ENCODE peak calls at places on chromosomes 7 and 10, in five cellular contexts. One of them, this sample, is unnamed. For H3K9me3, the result is how much of the 10 kb centered on the place peaks cover.

GRCh38 chr10:127618797-127619196 is 69.7 kb downstream of the NPS start:
- DNase-seq in OCI-LY7: no peak
- DNase-seq in CD8-positive, alpha-beta T cell: no peak
- DNase-seq in mucosa of descending colon: no peak
- DNase-seq in A549: no peak
- DNase-seq in this sample: no peak

GRCh38 chr7:36880108-36880507 is 155.8 kb upstream of the AOAH start:
- DNase-seq in OCI-LY7: no peak
- DNase-seq in CD8-positive, alpha-beta T cell: no peak
- DNase-seq in mucosa of descending colon: no peak
- DNase-seq in A549: no peak
- DNase-seq in this sample: no peak

GRCh38 chr7:19268737-19269136 is 123.5 kb upstream of the FERD3L start:
- DNase-seq in OCI-LY7: no peak
- DNase-seq in CD8-positive, alpha-beta T cell: no peak
- DNase-seq in mucosa of descending colon: no peak
- DNase-seq in A549: no peak
- DNase-seq in this sample: no peak

GRCh38 chr7:1275685-1276424 is 43.2 kb downstream of the UNCX start:
- DNase-seq in OCI-LY7: no peak
- DNase-seq in CD8-positive, alpha-beta T cell: no peak
- DNase-seq in mucosa of descending colon: no peak
- DNase-seq in A549: no peak
- DNase-seq in this sample: no peak

GRCh38 chr7:24378871-24379608 is 95.0 kb downstream of the NPY start:
- DNase-seq in OCI-LY7: no peak
- DNase-seq in CD8-positive, alpha-beta T cell: no peak
- DNase-seq in mucosa of descending colon: no peak
- DNase-seq in A549: peak
- DNase-seq in this sample: no peak

GRCh38 chr10:29648114-29648982 is 13.6 kb upstream of the SVIL start:
- DNase-seq in OCI-LY7: no peak
- DNase-seq in CD8-positive, alpha-beta T cell: peak
- DNase-seq in mucosa of descending colon: peak
- DNase-seq in A549: no peak
- DNase-seq in this sample: no peak

GRCh38 chr10:94066411-94066810 is 72.7 kb downstream of the PLCE1 start:
- DNase-seq in OCI-LY7: no peak
- DNase-seq in CD8-positive, alpha-beta T cell: no peak
- DNase-seq in mucosa of descending colon: peak
- DNase-seq in A549: peak
- DNase-seq in this sample: no peak

GRCh38 chr7:19117081-19117869 is at the start of gene TWIST1:
- DNase-seq in OCI-LY7: no peak
- DNase-seq in CD8-positive, alpha-beta T cell: no peak
- DNase-seq in mucosa of descending colon: no peak
- DNase-seq in A549: peak
- DNase-seq in this sample: no peak

GRCh38 chr10:74388801-74389200 is 237.8 kb downstream of the ADK start:
- DNase-seq in OCI-LY7: no peak
- DNase-seq in CD8-positive, alpha-beta T cell: no peak
- DNase-seq in mucosa of descending colon: no peak
- DNase-seq in A549: no peak
- DNase-seq in this sample: no peak

GRCh38 chr10:129104266-129105045 is 362.6 kb upstream of the MGMT start:
- DNase-seq in OCI-LY7: no peak
- DNase-seq in CD8-positive, alpha-beta T cell: no peak
- DNase-seq in mucosa of descending colon: no peak
- DNase-seq in A549: no peak
- DNase-seq in this sample: no peak

GRCh38 chr7:154996756-154997155 is 6.2 kb downstream of the PAXIP1 start:
- DNase-seq in OCI-LY7: no peak
- DNase-seq in CD8-positive, alpha-beta T cell: no peak
- DNase-seq in mucosa of descending colon: no peak
- DNase-seq in A549: no peak
- DNase-seq in this sample: no peak

GRCh38 chr10:132461683-132462231 is 64.8 kb downstream of the PWWP2B start:
- DNase-seq in OCI-LY7: no peak
- DNase-seq in CD8-positive, alpha-beta T cell: no peak
- DNase-seq in mucosa of descending colon: peak
- DNase-seq in A549: no peak
- DNase-seq in this sample: no peak

GRCh38 chr7:34747842-34748241 is 89.8 kb downstream of the NPSR1 start:
- DNase-seq in OCI-LY7: no peak
- DNase-seq in CD8-positive, alpha-beta T cell: no peak
- DNase-seq in mucosa of descending colon: peak
- DNase-seq in A549: no peak
- DNase-seq in this sample: no peak

GRCh38 chr10:110363572-110364411 is 59.1 kb upstream of the SMNDC1 start:
- DNase-seq in OCI-LY7: no peak
- DNase-seq in CD8-positive, alpha-beta T cell: no peak
- DNase-seq in mucosa of descending colon: peak
- DNase-seq in A549: no peak
- DNase-seq in this sample: no peak

GRCh38 chr7:2968616-2969397 is 74.9 kb downstream of the CARD11 start:
- DNase-seq in OCI-LY7: no peak
- DNase-seq in CD8-positive, alpha-beta T cell: peak
- DNase-seq in mucosa of descending colon: no peak
- DNase-seq in A549: no peak
- DNase-seq in this sample: no peak

GRCh38 chr10:88592425-88592824 is 5.9 kb downstream of the LIPJ start:
- DNase-seq in OCI-LY7: no peak
- DNase-seq in CD8-positive, alpha-beta T cell: no peak
- DNase-seq in mucosa of descending colon: no peak
- DNase-seq in A549: peak
- DNase-seq in this sample: no peak

GRCh38 chr10:15209827-15210509 is 41.5 kb upstream of the NMT2 start:
- DNase-seq in OCI-LY7: peak
- DNase-seq in CD8-positive, alpha-beta T cell: peak
- DNase-seq in mucosa of descending colon: peak
- DNase-seq in A549: peak
- DNase-seq in this sample: peak

GRCh38 chr7:14457567-14458453 is 444.7 kb downstream of the DGKB start:
- DNase-seq in OCI-LY7: peak
- DNase-seq in CD8-positive, alpha-beta T cell: no peak
- DNase-seq in mucosa of descending colon: peak
- DNase-seq in A549: peak
- DNase-seq in this sample: no peak

GRCh38 chr7:95794917-95795515 is 22.7 kb downstream of the DYNC1I1 start:
- DNase-seq in OCI-LY7: peak
- DNase-seq in CD8-positive, alpha-beta T cell: no peak
- DNase-seq in mucosa of descending colon: peak
- DNase-seq in A549: peak
- DNase-seq in this sample: no peak

GRCh38 chr7:32119790-32120196 is 49.6 kb upstream of the PDE1C start:
- DNase-seq in OCI-LY7: no peak
- DNase-seq in CD8-positive, alpha-beta T cell: no peak
- DNase-seq in mucosa of descending colon: no peak
- DNase-seq in A549: no peak
- DNase-seq in this sample: no peak

GRCh38 chr10:110641256-110641655 is 2.9 kb upstream of the RBM20 start:
- DNase-seq in OCI-LY7: peak
- DNase-seq in CD8-positive, alpha-beta T cell: no peak
- DNase-seq in mucosa of descending colon: no peak
- DNase-seq in A549: peak
- DNase-seq in this sample: no peak

GRCh38 chr7:40922316-40922670 is 780.6 kb downstream of the INHBA start:
- DNase-seq in OCI-LY7: no peak
- DNase-seq in CD8-positive, alpha-beta T cell: no peak
- DNase-seq in mucosa of descending colon: no peak
- DNase-seq in A549: no peak
- DNase-seq in this sample: no peak

GRCh38 chr10:130246113-130246512 is 109.9 kb downstream of the GLRX3 start:
- DNase-seq in OCI-LY7: no peak
- DNase-seq in CD8-positive, alpha-beta T cell: no peak
- DNase-seq in mucosa of descending colon: no peak
- DNase-seq in A549: no peak
- DNase-seq in this sample: no peak

GRCh38 chr10:72784551-72785421 is 92.8 kb downstream of the MCU start:
- DNase-seq in OCI-LY7: no peak
- DNase-seq in CD8-positive, alpha-beta T cell: no peak
- DNase-seq in mucosa of descending colon: peak
- DNase-seq in A549: peak
- DNase-seq in this sample: no peak

GRCh38 chr10:14114791-14115190 is 215.9 kb downstream of the FRMD4A start:
- DNase-seq in OCI-LY7: no peak
- DNase-seq in CD8-positive, alpha-beta T cell: no peak
- DNase-seq in mucosa of descending colon: no peak
- DNase-seq in A549: no peak
- DNase-seq in this sample: no peak

GRCh38 chr7:27576360-27576944 is 86.2 kb downstream of the HIBADH start:
- DNase-seq in OCI-LY7: peak
- DNase-seq in CD8-positive, alpha-beta T cell: no peak
- DNase-seq in mucosa of descending colon: peak
- DNase-seq in A549: peak
- DNase-seq in this sample: no peak

GRCh38 chr7:44565795-44566559 is 7.7 kb downstream of the DDX56 start:
- DNase-seq in OCI-LY7: no peak
- DNase-seq in CD8-positive, alpha-beta T cell: no peak
- DNase-seq in mucosa of descending colon: no peak
- DNase-seq in A549: no peak
- DNase-seq in this sample: no peak

GRCh38 chr10:73480158-73480557 is 15.7 kb downstream of the PPP3CB start:
- DNase-seq in OCI-LY7: no peak
- DNase-seq in CD8-positive, alpha-beta T cell: no peak
- DNase-seq in mucosa of descending colon: no peak
- DNase-seq in A549: no peak
- DNase-seq in this sample: no peak

GRCh38 chr10:112004075-112004474 is 179.5 kb downstream of the GPAM start:
- DNase-seq in OCI-LY7: no peak
- DNase-seq in CD8-positive, alpha-beta T cell: no peak
- DNase-seq in mucosa of descending colon: no peak
- DNase-seq in A549: no peak
- DNase-seq in this sample: no peak

GRCh38 chr7:106568680-106569499 is 92.1 kb downstream of the CCDC71L start:
- DNase-seq in OCI-LY7: peak
- DNase-seq in CD8-positive, alpha-beta T cell: no peak
- DNase-seq in mucosa of descending colon: no peak
- DNase-seq in A549: peak
- DNase-seq in this sample: no peak

GRCh38 chr10:113073549-113074189 is 123.6 kb downstream of the TCF7L2 start:
- DNase-seq in OCI-LY7: no peak
- DNase-seq in CD8-positive, alpha-beta T cell: no peak
- DNase-seq in mucosa of descending colon: peak
- DNase-seq in A549: peak
- DNase-seq in this sample: no peak

GRCh38 chr10:47336387-47337134 is 11.6 kb upstream of the RBP3 start:
- DNase-seq in OCI-LY7: no peak
- DNase-seq in CD8-positive, alpha-beta T cell: no peak
- DNase-seq in mucosa of descending colon: no peak
- DNase-seq in A549: no peak
- DNase-seq in this sample: no peak

GRCh38 chr7:42617781-42618457 is 294.0 kb downstream of the C7orf25 start:
- DNase-seq in OCI-LY7: no peak
- DNase-seq in CD8-positive, alpha-beta T cell: no peak
- DNase-seq in mucosa of descending colon: no peak
- DNase-seq in A549: no peak
- DNase-seq in this sample: no peak

GRCh38 chr7:38102486-38102885 is 75.6 kb upstream of the STARD3NL start:
- DNase-seq in OCI-LY7: no peak
- DNase-seq in CD8-positive, alpha-beta T cell: no peak
- DNase-seq in mucosa of descending colon: no peak
- DNase-seq in A549: no peak
- DNase-seq in this sample: no peak

GRCh38 chr7:133134810-133135209 is 52.9 kb upstream of the CHCHD3 start:
- DNase-seq in OCI-LY7: no peak
- DNase-seq in CD8-positive, alpha-beta T cell: no peak
- DNase-seq in mucosa of descending colon: no peak
- DNase-seq in A549: no peak
- DNase-seq in this sample: no peak
- H3K9me3 ChIP-seq in OCI-LY7: under half
- H3K9me3 ChIP-seq in CD8-positive, alpha-beta T cell: under half
- H3K9me3 ChIP-seq in mucosa of descending colon: under half
- H3K9me3 ChIP-seq in A549: under half
- H3K9me3 ChIP-seq in this sample: under half

GRCh38 chr10:38118072-38118807 is 24.1 kb downstream of the ZNF37A start:
- DNase-seq in OCI-LY7: no peak
- DNase-seq in CD8-positive, alpha-beta T cell: no peak
- DNase-seq in mucosa of descending colon: no peak
- DNase-seq in A549: peak
- DNase-seq in this sample: no peak
- H3K9me3 ChIP-seq in OCI-LY7: under half
- H3K9me3 ChIP-seq in CD8-positive, alpha-beta T cell: half or more
- H3K9me3 ChIP-seq in mucosa of descending colon: half or more
- H3K9me3 ChIP-seq in A549: half or more
- H3K9me3 ChIP-seq in this sample: half or more

DNA sequence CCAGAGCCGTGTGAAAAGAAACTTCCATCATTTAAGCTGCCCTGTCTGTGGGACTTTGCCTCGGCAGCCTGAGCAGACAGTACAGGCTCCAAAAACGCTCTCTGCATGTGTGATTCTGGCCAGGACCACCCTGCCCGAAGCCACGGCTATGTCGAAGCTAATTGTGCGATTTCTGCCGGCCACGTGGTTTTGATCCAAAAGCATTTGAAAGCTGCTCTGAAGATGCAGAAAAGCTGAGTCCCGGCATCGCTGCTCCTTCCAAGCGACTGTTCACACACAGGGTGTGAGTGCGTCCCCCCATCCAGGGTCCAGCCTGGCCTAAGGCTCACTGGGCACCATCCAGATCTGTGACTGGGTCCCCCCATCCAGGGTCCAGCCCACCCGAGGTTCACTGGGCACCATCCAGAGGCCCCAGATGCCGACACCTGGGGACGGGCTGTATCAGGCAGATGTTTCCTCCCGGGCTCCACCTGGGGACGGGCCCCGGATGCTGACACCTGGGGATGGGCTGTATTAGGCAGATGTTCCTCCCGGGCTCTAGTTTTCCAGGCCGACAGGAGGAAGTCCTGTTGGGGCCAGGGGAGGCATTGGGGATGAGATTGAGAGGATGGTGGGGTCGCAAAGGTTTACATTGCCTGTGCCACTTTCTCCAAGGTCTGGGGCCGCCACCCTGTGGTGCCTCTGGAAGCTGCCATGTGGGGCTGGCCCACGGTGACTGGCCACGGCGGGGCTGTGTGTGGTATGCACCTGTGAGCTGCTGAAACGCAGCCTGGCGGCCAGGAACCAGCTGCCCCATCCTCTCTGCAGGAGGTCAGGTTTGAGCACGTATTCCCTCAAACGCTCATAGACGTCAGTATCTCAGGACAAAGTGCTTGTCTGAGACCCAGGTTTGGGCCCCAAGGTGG is 527.4 kb downstream of the DNAJB6 start:
- DNase-seq in OCI-LY7: no peak
- DNase-seq in CD8-positive, alpha-beta T cell: no peak
- DNase-seq in mucosa of descending colon: no peak
- DNase-seq in A549: no peak
- DNase-seq in this sample: no peak
- H3K9me3 ChIP-seq in OCI-LY7: under half
- H3K9me3 ChIP-seq in CD8-positive, alpha-beta T cell: under half
- H3K9me3 ChIP-seq in mucosa of descending colon: under half
- H3K9me3 ChIP-seq in A549: under half
- H3K9me3 ChIP-seq in this sample: under half

DNA sequence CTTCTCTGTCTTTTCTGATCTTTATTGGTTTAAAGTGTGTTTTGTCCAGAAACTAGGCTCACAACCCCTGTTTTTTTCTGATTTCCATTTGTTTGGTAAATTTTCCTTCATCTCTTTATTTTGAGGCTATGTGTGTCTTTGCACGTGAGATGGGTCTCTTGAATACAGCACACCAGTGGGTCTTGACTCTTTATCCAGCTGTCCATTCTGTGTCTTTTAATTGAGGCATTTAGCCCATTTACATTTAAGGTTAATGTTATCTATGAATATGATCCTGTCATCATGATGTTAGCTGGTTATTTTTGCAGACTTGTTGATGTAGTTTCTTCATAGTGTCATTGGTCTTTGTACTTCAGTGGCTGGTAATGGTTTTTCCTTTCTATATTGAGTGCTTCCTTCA is 10.1 kb downstream of the TEX36 start:
- DNase-seq in OCI-LY7: no peak
- DNase-seq in CD8-positive, alpha-beta T cell: no peak
- DNase-seq in mucosa of descending colon: no peak
- DNase-seq in A549: no peak
- DNase-seq in this sample: no peak
- H3K9me3 ChIP-seq in OCI-LY7: under half
- H3K9me3 ChIP-seq in CD8-positive, alpha-beta T cell: under half
- H3K9me3 ChIP-seq in mucosa of descending colon: under half
- H3K9me3 ChIP-seq in A549: under half
- H3K9me3 ChIP-seq in this sample: under half